ENCODE peak calls at places on chromosome 1, in eight cellular contexts. R is transverse colon, D is stomach, J is heart left ventricle, X is HAP-1, O is brain microvascular endothelial cell, C is A172, K is GM06990. B is an unnamed sample.

GRCh38 chr1:68128820-68129219 is 78.4 kb upstream of the DIRAS3 start:
- DNase-seq in R (no peak), D (no peak), J (no peak), X (no peak), O (no peak), C (no peak), K (no peak), B (no peak)

GRCh38 chr1:109603229-109603628 is 16.2 kb downstream of the GNAT2 start:
- DNase-seq in R (no peak), D (no peak), J (no peak), X (no peak), O (no peak), C (no peak), K (no peak), B (no peak)

GRCh38 chr1:55987491-55988255 is 591.7 kb downstream of the PLPP3 start:
- DNase-seq in R (no peak), D (no peak), J (no peak), X (no peak), O (no peak), C (no peak), K (no peak), B (no peak)

GRCh38 chr1:53654216-53655210 is 84.5 kb downstream of the GLIS1 start:
- DNase-seq in R (no peak), D (no peak), J (no peak), X (no peak), O (peak), C (peak), K (no peak), B (no peak)

GRCh38 chr1:61152706-61153105 is 70.3 kb downstream of the NFIA start:
- DNase-seq in R (no peak), D (no peak), J (no peak), X (no peak), O (no peak), C (no peak), K (no peak), B (no peak)

GRCh38 chr1:109441105-109441504 is 14.9 kb upstream of the PSMA5 start:
- DNase-seq in R (no peak), D (no peak), J (no peak), X (no peak), O (no peak), C (no peak), K (no peak), B (peak)

GRCh38 chr1:160945079-160945478 is 9.5 kb downstream of the ITLN2 start:
- DNase-seq in R (no peak), D (no peak), J (no peak), X (no peak), O (no peak), C (no peak), K (no peak), B (no peak)

GRCh38 chr1:201648066-201648910 is 109.4 kb downstream of the NAV1 start:
- DNase-seq in R (peak), D (peak), J (peak), X (peak), O (peak), C (peak), K (no peak), B (peak)